ENCODE peak calls at places on chromosome 2, in nine cellular contexts. W, N, F, D, M, R, Z, B and Q are unnamed samples.

GRCh38 chr2:238920053-238920452 is 72.2 kb downstream of the TWIST2 start:
- DNase-seq in F (no peak), R (no peak), W (peak; percentile 4), D (no peak), M (no peak), B (peak; percentile 20), N (no peak), Z (no peak), Q (peak; percentile 7)

GRCh38 chr2:113080134-113080533 is 12.4 kb downstream of the IL1F10 start:
- DNase-seq in W (no peak), D (peak; percentile 32), M (no peak), Z (peak; percentile 22), R (peak; percentile 26), N (no peak), B (no peak), F (peak; percentile 73), Q (no peak)

GRCh38 chr2:111185496-111186022 is 64.8 kb downstream of the BCL2L11 start:
- DNase-seq in Z (peak; percentile 70), D (peak; percentile 38), F (peak; percentile 68), R (no peak), M (peak; percentile 89), W (no peak), N (no peak), B (peak; percentile 89), Q (no peak)

GRCh38 chr2:133838642-133839370 is 270.5 kb upstream of the NCKAP5 start:
- DNase-seq in M (no peak), W (no peak), Z (no peak), R (no peak), B (no peak), F (no peak), D (no peak), N (no peak), Q (no peak)

GRCh38 chr2:102187191-102188150 is 648 bp downstream of the IL1RL2 start:
- DNase-seq in F (no peak), M (peak; percentile 42), Z (no peak), N (peak; percentile 83), R (no peak), D (no peak), B (peak; percentile 83), W (peak; percentile 50), Q (peak; percentile 60)

GRCh38 chr2:195561205-195562032 is 95.6 kb upstream of the SLC39A10 start:
- DNase-seq in F (peak; percentile 95), R (peak; percentile 77), B (no peak), N (no peak), D (peak; percentile 75), W (no peak), Z (no peak), M (no peak), Q (no peak)

GRCh38 chr2:11343626-11344341 is 652 bp downstream of the ROCK2 start:
- DNase-seq in F (peak; percentile 43), B (peak; percentile 80), D (peak; percentile 68), Z (peak; percentile 39), M (peak; percentile 57), W (peak; percentile 46), N (peak; percentile 76), R (peak; percentile 62), Q (peak; percentile 79)

GRCh38 chr2:26270363-26270762 is 25.6 kb downstream of the HADHB start:
- DNase-seq in D (no peak), R (no peak), F (no peak), Z (no peak), N (no peak), B (no peak), M (no peak), W (no peak), Q (no peak)

GRCh38 chr2:23537991-23538390 is 153.0 kb downstream of the KLHL29 start:
- DNase-seq in M (no peak), N (no peak), W (no peak), R (no peak), Z (no peak), D (no peak), F (no peak), B (no peak), Q (no peak)

GRCh38 chr2:216807861-216808272 is 52.0 kb downstream of the TNP1 start:
- DNase-seq in R (no peak), W (no peak), N (no peak), B (no peak), M (peak; percentile 65), Z (no peak), F (no peak), D (no peak), Q (no peak)

GRCh38 chr2:70240599-70240998 is 7.8 kb downstream of the TIA1 start:
- DNase-seq in N (no peak), B (no peak), D (no peak), W (no peak), M (no peak), Z (no peak), R (no peak), F (no peak), Q (no peak)

GRCh38 chr2:27211241-27211942 is 449 bp upstream of the ATRAID start:
- DNase-seq in Z (no peak), D (no peak), B (no peak), W (no peak), F (no peak), M (no peak), N (no peak), R (peak; percentile 30), Q (no peak)

GRCh38 chr2:26346454-26347053 is at the start of gene ADGRF3:
- DNase-seq in D (peak; percentile 57), F (peak; percentile 53), W (peak; percentile 28), R (peak; percentile 81), N (peak; percentile 62), Z (peak; percentile 75), M (peak; percentile 59), B (peak; percentile 82), Q (peak; percentile 74)

GRCh38 chr2:23620841-23621341 is 235.9 kb downstream of the KLHL29 start:
- DNase-seq in W (peak; percentile 48), B (peak; percentile 57), M (no peak), F (no peak), N (peak; percentile 68), R (no peak), D (no peak), Z (no peak), Q (no peak)

GRCh38 chr2:239154971-239155805 is 245.6 kb downstream of the HDAC4 start:
- DNase-seq in R (no peak), D (no peak), B (peak; percentile 43), F (no peak), M (no peak), Z (no peak), N (peak; percentile 50), W (peak; percentile 13), Q (peak; percentile 55)

GRCh38 chr2:237427807-237428506 is 14.0 kb upstream of the COL6A3 start:
- DNase-seq in B (no peak), D (no peak), M (no peak), Z (no peak), R (no peak), F (no peak), W (no peak), N (no peak), Q (no peak)

GRCh38 chr2:20494246-20494645 is 47.4 kb downstream of the RHOB start:
- DNase-seq in Z (no peak), N (no peak), R (no peak), M (no peak), F (no peak), B (no peak), D (no peak), W (no peak), Q (no peak)

GRCh38 chr2:206064077-206064476 is 21.9 kb downstream of the INO80D start:
- DNase-seq in R (no peak), Z (no peak), D (no peak), B (no peak), M (no peak), F (no peak), N (no peak), W (no peak), Q (no peak)

GRCh38 chr2:113240915-113241911 is 37.5 kb downstream of the PAX8 start:
- DNase-seq in R (no peak), D (peak; percentile 99), M (peak; percentile 76), Z (no peak), B (peak; percentile 76), W (peak; percentile 70), F (peak; percentile 99), N (no peak), Q (peak; percentile 93)

GRCh38 chr2:164847966-164848365 is 6.3 kb upstream of the COBLL1 start:
- DNase-seq in R (no peak), B (no peak), N (no peak), F (no peak), M (no peak), W (no peak), D (no peak), Z (peak; percentile 64), Q (no peak)

GRCh38 chr2:152418688-152419087 is 83.7 kb downstream of the FMNL2 start:
- DNase-seq in N (no peak), R (no peak), B (no peak), W (no peak), M (no peak), D (no peak), Z (no peak), F (no peak), Q (no peak)
- TF ChIP-seq CTCF in N (no peak), R (no peak), B (no peak), W (no peak), M (no peak), D (no peak), Z (no peak), F (no peak), Q (no peak)

GRCh38 chr2:190698895-190699294 is 50.0 kb downstream of the NAB1 start:
- DNase-seq in M (no peak), N (no peak), Z (no peak), F (no peak), W (no peak), B (no peak), D (peak; percentile 18), R (no peak), Q (no peak)
- H3K27ac ChIP-seq in M (no peak overlapping the region), N (no peak overlapping the region), Z (no peak overlapping the region), F (no peak overlapping the region), W (no peak overlapping the region), B (no peak overlapping the region), D (no peak overlapping the region), R (no peak overlapping the region), Q (no peak overlapping the region)

GRCh38 chr2:63840081-63840784 is 1.5 kb upstream of the UGP2 start:
- DNase-seq in Z (no peak), R (peak; percentile 86), M (peak; percentile 40), W (no peak), N (no peak), D (no peak), B (no peak), F (peak; percentile 29), Q (no peak)

GRCh38 chr2:63831176-63831575 is 10.5 kb upstream of the UGP2 start:
- DNase-seq in Z (no peak), R (no peak), N (no peak), F (no peak), B (no peak), D (no peak), M (no peak), W (no peak), Q (no peak)

GRCh38 chr2:63837036-63837594 is 4.6 kb upstream of the UGP2 start:
- DNase-seq in B (no peak), M (no peak), N (no peak), R (no peak), F (peak; percentile 27), W (no peak), Z (no peak), D (no peak), Q (no peak)

GRCh38 chr2:63834401-63834800 is 7.3 kb upstream of the UGP2 start:
- DNase-seq in R (no peak), N (no peak), D (no peak), W (no peak), B (no peak), F (no peak), Z (no peak), M (no peak), Q (no peak)
- H3K4me1 ChIP-seq in R (peaks cover 26% of the 10 kb centered on the region), N (no peaks in the 10 kb centered on the region), D (no peaks in the 10 kb centered on the region), W (no peaks in the 10 kb centered on the region), B (no peaks in the 10 kb centered on the region), F (peaks cover 4% of the 10 kb centered on the region), Z (no peaks in the 10 kb centered on the region), M (no peaks in the 10 kb centered on the region), Q (peaks cover 11% of the 10 kb centered on the region)

GRCh38 chr2:81324046-81324445 is 1019.5 kb upstream of the LRRTM1 start:
- DNase-seq in D (peak; percentile 5), B (no peak), F (peak; percentile 59), N (no peak), R (peak; percentile 1), M (no peak), W (no peak), Z (no peak), Q (no peak)
- TF ChIP-seq CTCF in D (no peak), B (no peak), F (peak; percentile 68), N (no peak), R (peak; percentile 63), M (no peak), W (no peak), Z (peak; percentile 25), Q (no peak)